ENCODE peak calls at places on chromosomes 1 and 21, in six cellular contexts. R is GF-D8, E is GM12892, F is lower leg skin, A is HEK293T, Q is activated T-cell treated with anti-CD3 and anti-CD28 coated beads for 1 hour. C is an unnamed sample.

GRCh38 chr1:203274603-203275381 is 30.5 kb upstream of the BTG2 start:
- DNase-seq in Q (no peak), E (no peak), R (no peak), F (peak), A (no peak), C (no peak)

GRCh38 chr1:108327534-108328462 is 83.9 kb upstream of the NBPF4 start:
- DNase-seq in Q (no peak), E (no peak), A (no peak), F (no peak), R (no peak), C (no peak)

GRCh38 chr1:183610053-183610452 is 19.8 kb upstream of the NCF2 start:
- DNase-seq in E (no peak), R (no peak), A (no peak), Q (no peak), F (no peak), C (no peak)

GRCh38 chr1:197917553-197917812 is 311 bp downstream of the LHX9 start:
- DNase-seq in F (no peak), A (no peak), E (no peak), Q (no peak), R (no peak), C (no peak)

GRCh38 chr1:220817907-220818306 is 31.2 kb downstream of the MTARC1 start:
- DNase-seq in F (peak), Q (no peak), A (no peak), R (peak), E (no peak), C (no peak)

GRCh38 chr21:33824156-33824941 is 91.3 kb downstream of the ATP5PO start:
- DNase-seq in F (no peak), A (no peak), E (no peak), R (no peak), Q (no peak), C (no peak)

GRCh38 chr1:20266642-20267041 is 24.0 kb upstream of the VWA5B1 start:
- DNase-seq in A (no peak), R (no peak), E (no peak), F (no peak), Q (no peak), C (no peak)

GRCh38 chr1:53550201-53550741 is 91.1 kb downstream of the DMRTB1 start:
- DNase-seq in A (no peak), R (no peak), F (no peak), E (no peak), Q (no peak), C (no peak)

GRCh38 chr1:93680121-93681094 is 1.2 kb downstream of the BCAR3 start:
- DNase-seq in A (peak), Q (peak), R (no peak), F (peak), E (peak), C (no peak)

GRCh38 chr1:160625725-160626498 is 20.9 kb downstream of the SLAMF1 start:
- DNase-seq in A (no peak), Q (no peak), R (no peak), F (no peak), E (no peak), C (no peak)

GRCh38 chr1:228212966-228213844 is 5.4 kb downstream of the OBSCN start:
- DNase-seq in A (peak), F (peak), Q (peak), E (peak), R (no peak), C (peak)

GRCh38 chr1:198919667-198920398 is 281.0 kb downstream of the PTPRC start:
- DNase-seq in F (no peak), Q (no peak), E (no peak), A (no peak), R (no peak), C (no peak)

GRCh38 chr1:243230914-243231313 is 24.2 kb downstream of the CEP170 start:
- DNase-seq in F (no peak), A (peak), R (no peak), E (no peak), Q (no peak), C (no peak)

C was measured in GDM1.